ENCODE peak calls at places on chromosomes 12 and 14, in nine cellular contexts. L, Y, S, M, D, B, N, I and X are unnamed samples.

GRCh38 chr12:132789099-132789471 is 27.5 kb upstream of the ANKLE2 start:
- DNase-seq in I (no peak), L (no peak), S (no peak), Y (no peak), D (no peak), N (no peak), B (no peak), M (no peak), X (no peak)

GRCh38 chr14:91229743-91230200 is 14.7 kb downstream of the GPR68 start:
- DNase-seq in L (no peak), Y (peak), N (no peak), M (no peak), B (peak), S (no peak), I (no peak), D (no peak), X (no peak)

GRCh38 chr12:47164730-47165439 is 85.1 kb upstream of the AMIGO2 start:
- DNase-seq in D (no peak), S (no peak), Y (no peak), L (no peak), B (no peak), N (no peak), I (no peak), M (no peak), X (no peak)

GRCh38 chr14:43356984-43357545 is 1150.0 kb downstream of the FSCB start:
- DNase-seq in N (no peak), Y (no peak), M (no peak), S (no peak), I (no peak), D (no peak), B (no peak), L (no peak), X (no peak)

GRCh38 chr14:68932219-68932618 is 46.9 kb downstream of the ACTN1 start:
- DNase-seq in L (no peak), S (no peak), N (no peak), I (no peak), M (no peak), Y (no peak), B (no peak), D (no peak), X (no peak)

GRCh38 chr14:31449971-31450610 is 7.2 kb downstream of the DTD2 start:
- DNase-seq in N (no peak), M (no peak), Y (no peak), D (no peak), L (no peak), S (peak), I (no peak), B (no peak), X (no peak)

GRCh38 chr12:3885179-3886094 is 12.2 kb upstream of the PARP11 start:
- DNase-seq in B (no peak), D (no peak), N (no peak), Y (no peak), S (peak), L (no peak), M (no peak), I (no peak), X (no peak)

GRCh38 chr14:49687942-49688700 is at the start of gene POLE2:
- DNase-seq in L (peak), B (peak), I (peak), D (peak), M (peak), N (peak), Y (no peak), S (peak), X (no peak)

GRCh38 chr14:52883658-52884057 is 67.2 kb downstream of the FERMT2 start:
- DNase-seq in Y (no peak), B (no peak), M (no peak), N (no peak), S (no peak), I (no peak), L (no peak), D (no peak), X (no peak)

GRCh38 chr12:53991077-53991460 is 6.1 kb downstream of the HOXC10 start:
- DNase-seq in N (no peak), I (no peak), M (no peak), B (no peak), S (no peak), L (no peak), D (no peak), Y (no peak), X (no peak)

GRCh38 chr14:70822706-70823185 is 13.4 kb upstream of the MAP3K9 start:
- DNase-seq in M (peak), S (peak), L (peak), N (peak), D (no peak), I (no peak), Y (no peak), B (peak), X (no peak)

GRCh38 chr14:87175175-87175574 is 817.8 kb downstream of the GALC start:
- DNase-seq in N (no peak), M (no peak), B (no peak), I (no peak), L (no peak), Y (no peak), D (no peak), S (no peak), X (no peak)

GRCh38 chr12:64560395-64561301 is 49.6 kb upstream of the RASSF3 start:
- DNase-seq in I (no peak), B (no peak), N (no peak), Y (no peak), L (no peak), D (no peak), M (no peak), S (peak), X (no peak)

GRCh38 chr14:37150414-37150813 is 22.0 kb downstream of the SLC25A21 start:
- DNase-seq in L (no peak), D (no peak), N (no peak), Y (no peak), I (no peak), S (peak), B (no peak), M (no peak), X (no peak)

GRCh38 chr12:47947273-47947672 is 16.1 kb upstream of the TMEM106C start:
- DNase-seq in I (no peak), D (no peak), M (no peak), B (no peak), L (peak), N (no peak), S (no peak), Y (no peak), X (no peak)

GRCh38 chr14:39267592-39268112 is 33.9 kb downstream of the MIA2 start:
- DNase-seq in D (no peak), Y (no peak), S (no peak), I (no peak), B (no peak), N (no peak), M (no peak), L (no peak), X (no peak)

GRCh38 chr14:68792022-68792829 is 641 bp downstream of the ZFP36L1 start:
- DNase-seq in D (peak), L (peak), Y (no peak), M (peak), I (no peak), S (no peak), B (no peak), N (no peak), X (peak)

GRCh38 chr14:36508418-36509051 is 11.5 kb downstream of the NKX2-1 start:
- DNase-seq in Y (no peak), D (no peak), I (no peak), M (no peak), L (no peak), N (no peak), B (no peak), S (no peak), X (peak)

GRCh38 chr12:1741154-1741949 is 50.5 kb downstream of the ADIPOR2 start:
- DNase-seq in L (no peak), D (no peak), M (no peak), S (no peak), N (no peak), Y (no peak), I (no peak), B (no peak), X (no peak)

GRCh38 chr14:22553445-22553844 is 35.6 kb downstream of the DAD1 start:
- DNase-seq in N (no peak), B (no peak), Y (no peak), D (no peak), S (no peak), L (no peak), I (no peak), M (no peak), X (no peak)

GRCh38 chr14:100535287-100536131 is 51.7 kb downstream of the BEGAIN start:
- DNase-seq in D (peak), L (no peak), N (no peak), M (no peak), S (no peak), Y (no peak), I (peak), B (peak), X (no peak)

GRCh38 chr12:6734506-6735082 is 10.7 kb downstream of the COPS7A start:
- DNase-seq in S (no peak), Y (no peak), B (no peak), D (no peak), N (no peak), M (no peak), I (no peak), L (no peak), X (no peak)

GRCh38 chr14:71136386-71137060 is 229.3 kb downstream of the PCNX1 start:
- DNase-seq in Y (no peak), L (no peak), B (no peak), I (no peak), M (no peak), D (no peak), N (no peak), S (no peak), X (peak)

GRCh38 chr14:101337053-101337452 is 224.2 kb upstream of the DIO3 start:
- DNase-seq in N (no peak), Y (no peak), M (no peak), I (no peak), B (no peak), S (no peak), L (no peak), D (peak), X (peak)

GRCh38 chr12:71411635-71412034 is 28.0 kb upstream of the LGR5 start:
- DNase-seq in D (no peak), S (no peak), N (no peak), L (no peak), I (no peak), B (no peak), M (no peak), Y (no peak), X (no peak)

GRCh38 chr12:15996254-15996653 is 85.1 kb downstream of the DERA start:
- DNase-seq in S (no peak), I (no peak), Y (no peak), N (no peak), L (no peak), B (peak), M (no peak), D (no peak), X (no peak)

GRCh38 chr12:92185052-92185451 is 39.4 kb upstream of the BTG1 start:
- DNase-seq in I (no peak), S (no peak), L (no peak), D (no peak), M (no peak), N (no peak), Y (peak), B (no peak), X (no peak)

GRCh38 chr12:41604830-41605229 is 416.7 kb downstream of the PDZRN4 start:
- DNase-seq in B (no peak), S (no peak), N (no peak), D (no peak), L (no peak), M (no peak), Y (no peak), I (no peak), X (no peak)

GRCh38 chr14:103593577-103593976 is 30.8 kb downstream of the COA8 start:
- DNase-seq in Y (peak), I (no peak), L (no peak), M (no peak), N (no peak), S (no peak), B (no peak), D (no peak), X (no peak)
- TF ChIP-seq EP300 in Y (no peak), I (no peak), L (no peak), M (no peak), N (no peak), S (no peak), B (no peak), D (no peak), X (no peak)

GRCh38 chr12:104718581-104718980 is 239.5 kb downstream of the SLC41A2 start:
- DNase-seq in I (no peak), B (no peak), N (no peak), D (no peak), L (no peak), M (no peak), Y (no peak), S (no peak), X (no peak)

GRCh38 chr12:104721944-104722343 is 236.1 kb downstream of the SLC41A2 start:
- DNase-seq in D (no peak), Y (no peak), B (no peak), S (no peak), M (no peak), L (no peak), I (no peak), N (no peak), X (no peak)

GRCh38 chr12:104719700-104720345 is 238.3 kb downstream of the SLC41A2 start:
- DNase-seq in L (no peak), N (no peak), Y (no peak), B (no peak), M (no peak), D (no peak), I (no peak), S (no peak), X (no peak)

GRCh38 chr12:104721065-104721458 is 237.0 kb downstream of the SLC41A2 start:
- DNase-seq in D (no peak), S (no peak), L (no peak), N (no peak), I (no peak), Y (no peak), B (no peak), M (no peak), X (no peak)

DNA sequence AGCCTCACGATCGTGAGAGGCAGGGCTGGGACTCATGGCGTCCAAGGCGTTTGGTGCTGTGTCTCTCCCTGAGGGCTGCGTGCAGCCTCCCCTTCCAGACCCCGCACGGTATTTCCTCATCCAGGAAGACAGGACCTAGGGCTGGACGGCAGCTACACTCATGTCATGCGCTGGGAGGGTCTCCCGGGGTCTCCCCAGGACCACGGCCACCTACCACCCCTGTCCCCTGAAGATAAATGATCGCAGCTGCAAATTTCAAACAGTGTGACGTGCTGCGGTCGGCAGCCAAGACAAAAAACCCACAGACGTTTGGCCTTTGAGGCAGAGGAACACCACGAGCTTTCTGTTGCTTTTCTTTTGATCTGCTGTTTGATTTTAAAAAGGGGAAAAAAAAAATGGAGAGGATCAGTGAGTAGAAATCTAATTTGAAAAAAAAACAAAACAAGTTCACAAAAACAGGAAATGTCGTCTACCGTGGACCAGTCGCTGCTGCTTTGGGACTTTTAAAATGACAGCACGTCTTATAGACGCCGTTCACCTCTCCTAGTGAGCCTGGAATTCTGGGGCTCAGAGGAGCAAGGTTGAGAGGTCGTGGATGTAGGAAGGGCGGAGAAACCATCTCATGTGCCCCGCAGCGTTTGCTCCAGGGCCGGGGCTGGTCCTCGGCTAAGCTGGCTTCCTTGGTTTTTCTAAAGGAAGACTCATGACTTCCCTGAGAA is 237.6 kb downstream of the SLC41A2 start:
- DNase-seq in D (no peak), Y (no peak), I (no peak), M (peak), L (no peak), B (peak), S (no peak), N (no peak), X (no peak)
- TF ChIP-seq POLR2A in D (no peak), Y (peak), I (no peak), M (no peak), L (no peak), B (no peak), S (no peak), N (no peak), X (no peak)

GRCh38 chr14:34374998-34375740 is 86.9 kb downstream of the SPTSSA start:
- DNase-seq in N (no peak), L (no peak), Y (no peak), S (no peak), B (peak), D (no peak), I (no peak), M (no peak), X (no peak)
- TF ChIP-seq EP300 in N (no peak), L (no peak), Y (no peak), S (no peak), B (no peak), D (no peak), I (no peak), M (no peak), X (no peak)

DNA sequence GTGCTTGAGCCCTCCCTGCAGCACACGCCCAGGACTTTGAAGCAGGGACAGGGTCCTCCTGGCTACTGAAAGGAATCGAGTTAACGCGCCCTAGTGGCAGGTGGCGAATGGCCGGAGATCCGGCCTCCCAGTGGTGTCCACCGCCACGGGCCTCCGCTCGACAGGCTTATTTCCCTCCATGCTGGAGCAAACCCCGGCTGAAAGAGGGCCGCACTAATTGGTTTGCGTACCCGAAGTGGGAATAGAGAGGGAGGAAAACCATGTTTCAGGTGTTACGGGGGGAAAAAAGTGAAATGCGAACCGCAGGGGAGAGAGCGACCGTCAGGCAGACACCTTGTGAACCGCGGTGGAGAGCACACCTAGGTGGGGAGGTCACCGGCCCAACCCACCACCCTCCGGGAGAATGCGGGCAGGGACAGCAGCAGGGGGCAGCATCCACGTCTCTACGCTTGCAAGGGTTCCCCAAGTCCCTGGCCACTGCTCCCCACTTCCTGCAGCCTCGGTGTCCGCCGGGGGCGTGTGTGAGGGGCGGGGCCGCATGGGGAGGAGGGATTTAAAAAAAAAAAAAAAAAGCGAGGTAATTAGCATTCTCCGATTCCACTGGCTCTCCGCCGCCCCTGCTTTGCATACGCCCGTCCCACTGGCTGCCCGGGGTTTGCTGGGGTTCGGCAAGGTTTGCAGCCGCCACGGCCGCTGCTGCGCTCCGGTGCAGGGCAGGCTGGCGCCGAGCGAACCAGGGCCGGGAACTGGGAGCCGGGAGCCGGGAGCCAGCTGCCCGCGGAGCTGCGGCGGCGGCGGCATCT is 224.6 kb upstream of the CRY1 start:
- DNase-seq in Y (no peak), N (peak), S (peak), D (peak), I (peak), B (peak), M (peak), L (no peak), X (no peak)
- TF ChIP-seq POLR2A in Y (no peak), N (no peak), S (peak), D (no peak), I (no peak), B (no peak), M (no peak), L (no peak), X (no peak)

GRCh38 chr12:56028511-56029165 is 7.8 kb downstream of the IKZF4 start:
- DNase-seq in Y (no peak), L (no peak), S (no peak), D (no peak), B (no peak), M (no peak), N (no peak), I (no peak), X (no peak)

GRCh38 chr12:56034586-56035332 is 7.0 kb upstream of the RPS26 start:
- DNase-seq in M (no peak), N (no peak), L (no peak), B (no peak), D (no peak), S (no peak), Y (no peak), I (no peak), X (no peak)

GRCh38 chr12:56029166-56029519 is 8.3 kb downstream of the IKZF4 start:
- DNase-seq in L (peak), Y (no peak), M (no peak), N (no peak), I (no peak), D (no peak), B (no peak), S (no peak), X (no peak)

GRCh38 chr12:56032006-56032405 is 9.7 kb upstream of the RPS26 start:
- DNase-seq in M (no peak), D (no peak), S (no peak), I (no peak), Y (no peak), N (no peak), B (no peak), L (no peak), X (no peak)

GRCh38 chr12:56029666-56030293 is 8.9 kb downstream of the IKZF4 start:
- DNase-seq in D (no peak), S (peak), N (no peak), M (peak), I (no peak), L (no peak), B (peak), Y (no peak), X (no peak)
- TF ChIP-seq EP300 in D (no peak), S (no peak), N (no peak), M (no peak), I (no peak), L (no peak), B (no peak), Y (no peak), X (no peak)